ENCODE peak calls at places on chromosome 13, in four cellular contexts. Y, F, D and N are unnamed samples.

GRCh38 chr13:45564108-45564507 is 51.4 kb downstream of the ERICH6B start:
- DNase-seq in Y (no peak), F (no peak), D (peak), N (peak)

GRCh38 chr13:32804673-32805260 is 211.5 kb upstream of the KL start:
- DNase-seq in Y (no peak), F (no peak), D (no peak), N (peak)

GRCh38 chr13:23488442-23488841 is 54.9 kb upstream of the SACS start:
- DNase-seq in Y (no peak), F (no peak), D (no peak), N (no peak)

GRCh38 chr13:112333756-112334543 is 42.2 kb upstream of the SPACA7 start:
- DNase-seq in Y (no peak), F (no peak), D (no peak), N (peak)

GRCh38 chr13:27672025-27672424 is 50.3 kb downstream of the POLR1D start:
- DNase-seq in Y (no peak), F (no peak), D (no peak), N (no peak)

GRCh38 chr13:101624210-101624922 is 171.9 kb downstream of the ITGBL1 start:
- DNase-seq in Y (no peak), F (no peak), D (no peak), N (no peak)

GRCh38 chr13:91101436-91101835 is 246.1 kb upstream of the MIR17HG start:
- DNase-seq in Y (no peak), F (no peak), D (peak), N (no peak)

GRCh38 chr13:27500806-27501534 is 50.6 kb upstream of the MTIF3 start:
- DNase-seq in Y (no peak), F (no peak), D (no peak), N (no peak)

GRCh38 chr13:100100115-100100879 is 11.4 kb downstream of the PCCA start:
- DNase-seq in Y (no peak), F (no peak), D (peak), N (peak)

DNA sequence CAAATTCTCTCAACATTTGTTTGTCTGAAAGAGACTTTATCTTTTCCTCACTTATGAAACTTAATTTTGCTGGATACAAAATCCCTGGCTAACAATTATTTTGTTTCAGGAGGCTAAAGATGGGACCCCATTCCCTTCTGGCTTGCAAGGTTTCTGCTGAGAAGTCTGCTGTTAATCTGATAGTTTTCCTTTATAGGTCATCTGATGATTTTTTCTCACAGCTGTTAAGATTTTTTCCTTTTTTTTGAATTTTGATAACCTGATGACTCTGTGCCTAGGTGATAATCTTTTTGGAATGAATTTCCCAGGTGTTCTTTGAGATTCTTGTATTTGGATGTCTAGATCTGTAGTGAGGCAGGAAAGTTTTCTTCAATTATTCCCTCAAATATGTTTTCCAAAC is 2661.4 kb downstream of the PCDH9 start:
- DNase-seq in Y (no peak), F (no peak), D (no peak), N (no peak)
- TF ChIP-seq CTCF in Y (no peak), F (no peak), D (no peak), N (no peak)

DNA sequence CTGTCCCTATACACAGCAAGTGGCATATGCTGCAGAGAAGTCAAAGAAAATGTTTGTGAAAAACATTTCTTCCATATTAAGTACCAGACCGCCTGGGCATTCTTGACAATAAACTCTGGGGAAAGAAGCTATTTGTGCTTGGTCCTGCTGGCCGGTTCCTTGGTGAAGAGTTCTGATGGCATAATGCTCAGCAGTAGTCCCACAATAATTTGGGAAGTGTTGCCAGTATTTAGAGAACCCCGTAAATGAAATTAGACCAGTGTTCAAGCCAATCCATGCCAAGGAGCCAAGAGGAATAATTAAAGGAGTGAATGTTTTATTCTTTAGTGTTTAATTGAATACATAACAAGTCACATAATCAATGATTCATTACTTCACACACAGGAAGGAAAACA is 6.3 kb downstream of the KCTD12 start:
- DNase-seq in Y (no peak), F (no peak), D (no peak), N (no peak)
- H3K4me3 ChIP-seq in Y (peak), F (peak), D (no peak), N (no peak)

DNA sequence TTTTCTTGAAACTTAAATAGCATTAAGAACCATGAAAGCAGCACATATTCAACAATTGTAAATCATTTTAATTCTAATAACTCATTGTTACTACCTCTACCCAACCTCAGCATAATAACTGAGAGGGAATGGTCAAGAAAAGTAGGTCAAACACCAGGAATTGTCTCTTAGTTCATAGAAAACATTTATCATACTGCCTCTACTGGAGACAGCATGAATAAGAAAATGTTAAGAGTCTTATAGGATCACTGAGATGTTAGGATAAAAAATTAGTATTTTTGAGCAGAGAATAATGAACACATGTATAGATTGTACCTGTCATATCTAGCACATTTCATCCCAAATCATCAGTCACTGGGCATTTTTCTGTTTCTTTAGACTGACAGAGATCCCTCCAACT is 515.3 kb downstream of the PCDH9 start:
- DNase-seq in Y (no peak), F (no peak), D (no peak), N (no peak)
- TF ChIP-seq CTCF in Y (no peak), F (no peak), D (no peak), N (peak)

DNA sequence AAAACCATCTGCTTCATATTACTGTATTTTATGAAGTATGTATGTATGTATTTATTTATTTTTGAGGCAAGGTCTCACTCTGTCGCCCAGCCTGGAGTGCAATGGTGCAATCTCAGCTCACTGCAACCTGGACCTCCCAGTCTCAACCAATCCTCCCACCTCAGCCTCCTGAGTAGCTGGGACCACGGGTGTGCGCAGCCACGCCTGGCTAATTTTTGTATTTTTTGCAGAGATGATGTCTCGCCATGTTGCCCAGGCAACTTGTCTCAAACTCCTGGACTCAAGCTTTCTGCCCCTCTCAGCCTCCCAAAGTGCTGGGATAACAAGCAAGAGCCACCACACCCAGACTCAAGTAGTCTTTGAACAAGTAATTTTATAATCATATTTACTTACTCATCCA is 5.5 kb downstream of the KATNAL1 start:
- DNase-seq in Y (no peak), F (no peak), D (no peak), N (peak)
- H3K4me3 ChIP-seq in Y (no peak), F (no peak), D (no peak), N (no peak)

GRCh38 chr13:69580255-69580654 is 527.4 kb upstream of the ATXN8OS start:
- DNase-seq in Y (no peak), F (no peak), D (no peak), N (no peak)

GRCh38 chr13:69579351-69579750 is 528.3 kb upstream of the ATXN8OS start:
- DNase-seq in Y (no peak), F (no peak), D (peak), N (no peak)
- TF ChIP-seq CTCF in Y (no peak), F (no peak), D (peak), N (no peak)

DNA sequence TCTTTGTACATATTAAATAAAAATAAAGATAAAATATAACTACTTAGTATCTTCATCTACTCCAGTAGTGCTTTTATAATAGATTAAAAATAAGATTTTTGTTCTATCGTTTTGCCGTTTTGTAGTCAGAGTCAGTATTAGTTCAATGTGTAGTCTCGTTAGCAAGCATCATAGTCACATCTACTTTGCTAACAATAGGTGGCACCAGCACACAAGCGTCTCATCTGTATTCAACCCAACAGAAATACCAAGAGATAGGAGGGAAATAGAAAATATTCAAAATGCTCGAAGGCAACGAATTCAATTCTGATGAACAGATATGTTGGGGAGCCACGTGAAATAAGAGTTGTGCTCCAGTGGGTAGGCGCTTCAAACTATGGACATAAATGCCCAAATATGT is 21.4 kb upstream of the MICU2 start:
- DNase-seq in Y (no peak), F (no peak), D (no peak), N (peak)
- H3K4me3 ChIP-seq in Y (no peak), F (no peak), D (no peak), N (no peak)

GRCh38 chr13:43786472-43786765 is 353 bp downstream of the ENOX1 start:
- DNase-seq in Y (no peak), F (no peak), D (no peak), N (no peak)

GRCh38 chr13:43787518-43787891 is 733 bp upstream of the ENOX1 start:
- DNase-seq in Y (no peak), F (no peak), D (no peak), N (no peak)

GRCh38 chr13:43787998-43788397 is 1.2 kb upstream of the ENOX1 start:
- DNase-seq in Y (no peak), F (no peak), D (peak), N (peak)

GRCh38 chr13:43785681-43786471 is 896 bp downstream of the ENOX1 start:
- DNase-seq in Y (no peak), F (peak), D (no peak), N (peak)

GRCh38 chr13:43786766-43787517 is at the start of gene ENOX1:
- DNase-seq in Y (no peak), F (no peak), D (no peak), N (peak)
- TF ChIP-seq CTCF in Y (no peak), F (no peak), D (no peak), N (no peak)